ENCODE peak calls at places on chromosomes 3 and 15, in ten cellular contexts. O is transverse colon, C is tibial nerve, L is sigmoid colon, T is A549, V is HepG2, H is ovary, N is stomach, I is GM12878, J is esophagus muscularis mucosa. Y is an unnamed sample.

GRCh38 chr3:52881834-52882233 is 15.5 kb downstream of the STIMATE start:
- DNase-seq in I (no peak), H (no peak), T (no peak), O (no peak), V (no peak), J (no peak), L (no peak), C (no peak), N (no peak), Y (no peak)

GRCh38 chr3:11508346-11509174 is 135.2 kb downstream of the VGLL4 start:
- DNase-seq in T (no peak), V (no peak), J (no peak), I (no peak), H (no peak), C (no peak), L (no peak), N (no peak), O (no peak), Y (no peak)

GRCh38 chr15:80478075-80478474 is 73.9 kb downstream of the ARNT2 start:
- DNase-seq in L (no peak), C (no peak), T (no peak), H (no peak), I (no peak), J (no peak), N (no peak), V (no peak), O (no peak), Y (no peak)

GRCh38 chr3:28575100-28575747 is 226.6 kb upstream of the AZI2 start:
- DNase-seq in T (no peak), O (no peak), V (no peak), I (no peak), L (no peak), N (peak), J (no peak), H (peak), C (no peak), Y (no peak)

GRCh38 chr15:42457445-42458442 is 33.2 kb downstream of the ZNF106 start:
- DNase-seq in C (peak), V (no peak), J (peak), T (no peak), L (peak), I (peak), O (peak), H (peak), N (peak), Y (peak)

GRCh38 chr3:39146083-39146501 is 7.3 kb downstream of the CSRNP1 start:
- DNase-seq in N (no peak), V (no peak), C (no peak), H (no peak), J (no peak), T (no peak), O (peak), I (no peak), L (peak), Y (peak)

GRCh38 chr3:111808439-111808838 is 50.6 kb upstream of the PHLDB2 start:
- DNase-seq in J (no peak), V (peak), C (no peak), H (no peak), O (no peak), L (no peak), I (no peak), N (no peak), T (peak), Y (no peak)

GRCh38 chr3:106299300-106300098 is 430.7 kb upstream of the CBLB start:
- DNase-seq in L (no peak), J (no peak), N (no peak), C (no peak), I (peak), H (no peak), T (no peak), V (no peak), O (no peak), Y (no peak)

GRCh38 chr15:40038267-40038653 is 721 bp downstream of the SRP14 start:
- DNase-seq in J (peak), T (no peak), I (no peak), C (no peak), V (no peak), L (no peak), N (no peak), O (no peak), H (no peak), Y (no peak)

GRCh38 chr3:124607163-124607562 is 123.1 kb upstream of the UMPS start:
- DNase-seq in V (peak), O (no peak), N (no peak), H (no peak), C (no peak), J (no peak), T (no peak), L (no peak), I (no peak), Y (no peak)

GRCh38 chr15:56366211-56366610 is 985 bp downstream of the TEX9 start:
- DNase-seq in T (no peak), J (no peak), C (no peak), O (no peak), V (no peak), H (no peak), L (no peak), N (no peak), I (no peak), Y (no peak)

GRCh38 chr3:149401215-149401925 is 23.9 kb upstream of the TM4SF1 start:
- DNase-seq in I (no peak), J (no peak), N (peak), T (no peak), H (no peak), O (no peak), V (peak), C (no peak), L (no peak), Y (no peak)

GRCh38 chr3:12808587-12808986 is 12.1 kb downstream of the CAND2 start:
- DNase-seq in H (no peak), C (no peak), V (no peak), J (no peak), I (no peak), O (no peak), T (no peak), N (no peak), L (no peak), Y (no peak)

GRCh38 chr3:12809001-12809400 is 12.5 kb downstream of the CAND2 start:
- DNase-seq in V (no peak), I (no peak), J (no peak), H (no peak), T (no peak), C (no peak), L (no peak), N (no peak), O (no peak), Y (no peak)

GRCh38 chr3:12807066-12807465 is 10.6 kb downstream of the CAND2 start:
- DNase-seq in O (no peak), H (no peak), N (no peak), J (no peak), V (peak), C (no peak), T (no peak), L (no peak), I (no peak), Y (no peak)

GRCh38 chr3:12809435-12809834 is 13.0 kb downstream of the CAND2 start:
- DNase-seq in V (no peak), I (no peak), H (no peak), N (no peak), J (no peak), L (no peak), T (no peak), C (no peak), O (no peak), Y (no peak)

GRCh38 chr3:12807960-12808359 is 11.5 kb downstream of the CAND2 start:
- DNase-seq in O (no peak), C (no peak), T (no peak), H (no peak), V (no peak), L (no peak), J (no peak), N (no peak), I (no peak), Y (no peak)
- TF ChIP-seq EP300 in O (no peak), C (no peak), T (no peak), H (no peak), V (no peak), L (no peak), J (no peak), N (no peak), I (no peak), Y (no peak)

GRCh38 chr3:184730924-184731323 is 19.1 kb upstream of the MAGEF1 start:
- DNase-seq in J (no peak), L (no peak), N (no peak), T (no peak), I (no peak), O (no peak), C (no peak), V (no peak), H (no peak), Y (no peak)
- TF ChIP-seq EP300 in J (no peak), L (no peak), N (no peak), T (no peak), I (no peak), O (no peak), C (no peak), V (no peak), H (no peak), Y (no peak)

DNA sequence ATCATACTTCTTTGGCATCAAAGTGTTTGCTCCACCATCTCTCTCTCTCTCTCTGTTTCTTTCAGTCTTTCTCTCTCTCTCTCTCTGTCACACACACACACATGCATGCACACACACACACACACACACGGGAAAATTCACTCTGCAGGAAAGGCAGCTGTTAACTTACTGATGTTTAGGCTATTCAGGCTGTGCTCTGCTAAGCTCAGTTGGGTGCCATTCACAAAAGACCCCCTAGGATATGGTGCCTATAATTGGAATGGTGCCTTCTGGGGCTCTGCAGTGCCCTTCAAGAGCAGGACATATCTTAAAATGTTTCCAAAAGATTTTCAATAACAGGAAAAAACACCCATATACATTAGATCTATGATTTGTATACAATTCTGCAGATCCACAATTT is 78.2 kb downstream of the KCNH8 start:
- DNase-seq in O (no peak), C (no peak), L (no peak), N (no peak), I (no peak), J (no peak), V (no peak), H (no peak), T (no peak), Y (no peak)
- TF ChIP-seq EP300 in O (no peak), C (no peak), L (no peak), N (no peak), I (no peak), J (no peak), V (no peak), H (no peak), T (no peak), Y (no peak)

GRCh38 chr15:69664572-69665326 is 212.1 kb downstream of the RPLP1 start:
- DNase-seq in N (no peak), I (no peak), L (no peak), J (no peak), V (no peak), T (peak), O (no peak), H (no peak), C (no peak), Y (no peak)
- TF ChIP-seq EP300 in N (no peak), I (no peak), L (no peak), J (no peak), V (no peak), T (no peak), O (no peak), H (no peak), C (no peak), Y (no peak)

DNA sequence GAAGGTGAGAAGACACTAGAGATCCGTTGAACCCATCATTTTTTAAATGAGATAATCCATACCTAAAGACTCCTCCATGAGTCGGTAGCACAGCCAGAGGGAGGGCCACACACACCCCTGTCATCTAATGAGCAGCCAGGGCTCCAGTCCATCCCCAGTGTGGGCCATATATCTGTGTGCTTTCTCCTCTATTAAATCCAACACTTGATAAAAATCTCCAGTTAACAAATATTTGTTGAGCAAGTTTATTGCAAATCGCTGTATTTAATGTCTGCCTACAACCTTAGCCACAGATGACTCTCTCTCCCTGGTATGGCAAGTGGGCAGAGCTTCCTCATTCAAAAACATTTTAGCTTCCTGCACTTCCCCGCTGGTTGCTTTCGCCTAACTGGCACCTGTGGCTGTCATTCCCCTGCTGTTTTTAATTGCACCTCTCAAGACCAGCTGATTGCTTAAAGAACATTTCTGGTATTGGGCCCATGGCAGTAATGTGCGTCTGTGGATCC is 82.8 kb downstream of the SMAD3 start:
- DNase-seq in O (no peak), I (no peak), H (no peak), J (no peak), L (peak), N (no peak), C (no peak), T (no peak), V (peak), Y (no peak)
- TF ChIP-seq EP300 in O (no peak), I (no peak), H (no peak), J (no peak), L (no peak), N (no peak), C (no peak), T (peak), V (no peak), Y (no peak)

DNA sequence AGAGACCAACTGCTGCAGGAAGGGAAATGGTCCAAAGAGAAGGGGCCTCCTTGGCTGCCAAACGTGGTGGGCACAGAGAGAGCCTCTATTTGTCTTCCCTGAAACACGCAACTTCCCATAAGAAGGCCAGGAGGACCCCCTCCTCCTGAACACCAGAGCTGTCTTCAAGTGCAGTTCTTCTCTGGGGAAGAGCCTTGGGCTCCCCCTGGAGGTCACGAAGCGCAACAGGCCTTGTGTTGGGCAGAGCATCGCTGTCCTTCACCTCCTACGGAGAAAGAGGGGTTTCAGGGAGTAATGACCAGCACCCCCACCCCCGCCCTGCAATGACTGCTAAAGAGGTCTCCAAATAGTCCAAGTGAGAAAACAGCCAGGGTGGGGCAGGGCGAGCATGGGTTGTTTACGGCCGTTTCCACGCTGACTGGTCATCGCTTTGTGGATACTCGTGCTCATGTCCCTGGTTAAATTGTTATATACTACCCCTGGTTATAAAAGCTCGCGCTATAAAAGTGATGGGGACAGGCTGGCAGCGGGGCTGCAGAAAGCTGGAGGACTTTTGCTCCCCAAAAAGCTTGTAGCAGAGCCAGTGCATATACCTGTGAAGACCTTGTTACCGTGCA is 397.5 kb upstream of the ATP10A start:
- DNase-seq in L (no peak), J (no peak), N (no peak), H (no peak), O (no peak), C (no peak), V (peak), T (peak), I (no peak), Y (no peak)
- TF ChIP-seq EP300 in L (no peak), J (no peak), N (no peak), H (no peak), O (no peak), C (no peak), V (no peak), T (no peak), I (no peak), Y (no peak)

DNA sequence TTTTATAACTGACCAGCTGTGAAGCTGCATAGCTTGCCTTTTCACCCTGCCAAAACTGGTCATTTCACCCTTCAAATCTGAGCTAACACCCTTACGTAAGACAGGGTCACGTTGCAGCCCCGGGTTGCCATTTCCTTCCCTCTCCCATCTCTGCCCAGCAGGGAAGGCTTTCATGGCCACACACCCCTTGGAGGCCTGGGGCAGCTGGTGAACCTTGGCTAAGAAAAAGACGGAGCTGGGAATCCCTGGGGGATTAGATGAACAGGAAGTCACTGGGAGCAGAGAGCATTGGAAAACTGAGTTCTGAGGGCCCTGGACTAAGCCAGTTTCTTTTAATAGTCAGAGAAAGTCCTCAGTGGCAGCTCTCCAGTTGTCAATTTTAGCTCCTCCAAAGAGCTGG is 67.8 kb downstream of the TTC23 start:
- DNase-seq in I (no peak), O (no peak), J (no peak), N (no peak), L (peak), C (peak), H (no peak), T (no peak), V (no peak), Y (no peak)
- TF ChIP-seq EP300 in I (no peak), O (no peak), J (no peak), N (no peak), L (no peak), C (peak), H (no peak), T (no peak), V (no peak), Y (no peak)